ENCODE peak calls at places on chromosomes 5 and 9, in nine cellular contexts. I is PC-9, H is BJ, Z is upper lobe of right lung, N is endothelial cell, J is lower lobe of right lung, O is tibial artery, R is right atrium auricular region, V is transverse colon. K is an unnamed sample.
A peak's percentile ranks its signal among the peaks of the same experiment; 100 is the strongest.

GRCh38 chr5:145922059-145922458 is 14.3 kb upstream of the SH3RF2 start:
- DNase-seq in H (no peak), Z (no peak), O (no peak), J (no peak), N (no peak), R (no peak), V (no peak), I (no peak), K (no peak)

GRCh38 chr9:98831636-98832035 is 24.2 kb downstream of the GALNT12 start:
- DNase-seq in Z (no peak), O (no peak), J (no peak), V (no peak), I (no peak), R (no peak), N (no peak), H (no peak), K (no peak)

GRCh38 chr9:93582550-93582949 is 6.2 kb downstream of the PHF2 start:
- DNase-seq in H (no peak), V (no peak), I (no peak), J (peak; percentile 23), N (no peak), O (peak; percentile 28), R (no peak), Z (no peak), K (no peak)

GRCh38 chr9:113631093-113631765 is 167.7 kb downstream of the RGS3 start:
- DNase-seq in N (no peak), J (no peak), R (no peak), V (no peak), O (peak; percentile 43), I (no peak), H (no peak), Z (peak; percentile 47), K (no peak)

GRCh38 chr5:159854916-159855315 is 61.4 kb upstream of the ADRA1B start:
- DNase-seq in O (no peak), I (no peak), R (no peak), J (no peak), Z (no peak), V (no peak), H (no peak), N (no peak), K (no peak)

GRCh38 chr5:53503819-53504218 is 23.4 kb downstream of the FST start:
- DNase-seq in V (no peak), I (no peak), R (no peak), O (no peak), Z (no peak), N (no peak), J (no peak), H (no peak), K (no peak)

GRCh38 chr9:87885484-87886189 is 3.0 kb downstream of the SPATA31E1 start:
- DNase-seq in O (no peak), N (no peak), V (no peak), R (no peak), I (no peak), H (no peak), Z (no peak), J (no peak), K (no peak)

GRCh38 chr9:89461302-89461701 is 36.6 kb downstream of the SEMA4D start:
- DNase-seq in J (no peak), Z (peak; percentile 29), N (no peak), O (no peak), I (no peak), H (no peak), R (no peak), V (no peak), K (no peak)

GRCh38 chr9:135157856-135158571 is 70.5 kb downstream of the OLFM1 start:
- DNase-seq in J (no peak), N (no peak), R (no peak), I (no peak), V (no peak), O (no peak), Z (no peak), H (no peak), K (no peak)
- TF ChIP-seq CTCF in J (no peak), N (no peak), R (no peak), I (no peak), V (no peak), O (no peak), Z (no peak), H (no peak), K (no peak)

GRCh38 chr5:120465281-120465961 is 1.3 kb downstream of the PRR16 start:
- DNase-seq in R (no peak), N (peak; percentile 36), J (no peak), I (peak; percentile 9), V (peak; percentile 11), O (peak; percentile 75), H (no peak), Z (peak; percentile 59), K (no peak)

GRCh38 chr5:120464627-120465280 is 654 bp downstream of the PRR16 start:
- DNase-seq in N (peak; percentile 25), Z (peak; percentile 63), H (no peak), I (peak; percentile 14), O (peak; percentile 78), V (peak; percentile 23), J (no peak), R (peak; percentile 58), K (peak; percentile 34)

GRCh38 chr5:120463026-120463770 is 902 bp upstream of the PRR16 start:
- DNase-seq in J (no peak), H (no peak), Z (no peak), R (no peak), O (no peak), N (no peak), V (no peak), I (no peak), K (no peak)

GRCh38 chr5:120466337-120467006 is 2.4 kb downstream of the PRR16 start:
- DNase-seq in N (no peak), O (no peak), V (no peak), Z (no peak), I (no peak), R (no peak), J (no peak), H (no peak), K (no peak)

GRCh38 chr5:120463991-120464626 is at the start of gene PRR16:
- DNase-seq in N (peak; percentile 66), O (peak; percentile 74), I (peak; percentile 59), V (peak; percentile 13), R (no peak), Z (peak; percentile 72), H (no peak), J (no peak), K (peak; percentile 80)
- TF ChIP-seq CTCF in N (no peak), O (peak; percentile 65), I (no peak), V (no peak), R (peak; percentile 54), Z (peak; percentile 13), H (no peak), J (peak; percentile 35), K (peak; percentile 13)

GRCh38 chr5:173868096-173868879 is 19.9 kb upstream of the CPEB4 start:
- DNase-seq in Z (no peak), H (no peak), N (no peak), R (no peak), J (no peak), I (peak; percentile 72), O (no peak), V (no peak), K (peak; percentile 73)

GRCh38 chr5:173867173-173867679 is 20.9 kb upstream of the CPEB4 start:
- DNase-seq in N (no peak), V (no peak), Z (no peak), O (no peak), H (no peak), I (no peak), R (no peak), J (no peak), K (no peak)

GRCh38 chr5:173869316-173869715 is 18.8 kb upstream of the CPEB4 start:
- DNase-seq in Z (no peak), H (no peak), V (no peak), J (no peak), R (no peak), O (no peak), I (no peak), N (no peak), K (no peak)

GRCh38 chr5:173864126-173865075 is 23.7 kb upstream of the CPEB4 start:
- DNase-seq in Z (peak; percentile 69), H (no peak), R (no peak), O (no peak), J (peak; percentile 56), V (peak; percentile 57), N (no peak), I (no peak), K (peak; percentile 42)

DNA sequence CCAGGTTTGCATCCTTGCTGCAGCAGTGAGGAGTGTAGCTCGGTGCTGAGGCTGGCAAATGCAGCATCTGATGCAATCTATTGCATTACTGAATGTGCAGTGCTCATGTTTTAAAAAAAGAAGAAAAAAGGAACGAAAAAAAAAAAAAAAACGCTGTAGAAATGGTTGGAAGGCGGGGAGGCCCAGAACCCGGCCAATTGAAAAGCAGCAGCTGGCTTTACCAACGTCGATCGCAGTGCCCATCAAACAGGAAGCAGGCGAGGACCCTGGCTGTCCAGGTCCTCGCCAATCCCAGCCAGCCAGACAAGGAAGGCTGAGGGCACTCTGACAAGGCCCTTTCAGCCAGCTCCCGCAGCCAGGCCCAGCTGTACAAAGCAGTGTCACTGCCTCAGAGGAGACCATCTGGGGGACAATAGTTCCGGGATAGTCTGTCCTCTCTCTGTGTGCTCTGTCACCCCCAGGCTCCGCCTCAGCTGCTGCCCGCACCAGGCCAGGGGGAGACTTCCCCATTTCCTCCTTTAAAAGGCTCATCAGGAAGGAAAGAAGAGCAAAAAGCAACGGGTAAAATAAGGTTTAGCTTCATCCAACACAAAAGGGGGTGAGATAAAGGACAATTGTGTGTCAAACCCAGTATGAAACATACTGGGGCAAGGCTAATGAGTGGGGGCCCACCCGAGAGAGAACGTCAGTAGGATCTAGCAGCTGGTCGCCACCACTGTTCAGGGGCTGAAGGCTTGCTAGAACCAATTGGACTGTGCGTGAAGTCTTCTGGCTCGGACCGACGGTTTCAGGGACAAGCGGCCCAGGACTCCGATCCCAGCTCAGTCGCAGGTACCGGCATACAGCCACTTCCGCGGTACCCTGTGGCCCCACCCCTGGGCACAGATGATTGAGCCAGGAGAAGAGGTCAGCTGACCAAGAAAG is 21.6 kb upstream of the CPEB4 start:
- DNase-seq in J (peak; percentile 70), O (peak; percentile 67), H (no peak), V (no peak), N (no peak), R (no peak), I (no peak), Z (peak; percentile 64), K (no peak)
- TF ChIP-seq CTCF in J (no peak), O (no peak), H (no peak), V (no peak), N (no peak), R (no peak), I (no peak), Z (no peak), K (no peak)

GRCh38 chr5:87101321-87101720 is 166.4 kb upstream of the RASA1 start:
- DNase-seq in V (no peak), H (no peak), O (no peak), I (no peak), J (no peak), N (no peak), Z (no peak), R (no peak), K (no peak)

GRCh38 chr5:87103616-87104287 is 163.9 kb upstream of the RASA1 start:
- DNase-seq in N (no peak), Z (no peak), R (no peak), H (no peak), I (no peak), V (no peak), O (no peak), J (no peak), K (peak; percentile 46)

GRCh38 chr5:87105577-87105976 is 162.1 kb upstream of the RASA1 start:
- DNase-seq in N (no peak), V (no peak), O (no peak), Z (no peak), J (no peak), I (no peak), R (no peak), H (no peak), K (no peak)

GRCh38 chr5:87099967-87100366 is 167.7 kb upstream of the RASA1 start:
- DNase-seq in N (no peak), H (no peak), R (no peak), I (no peak), V (no peak), O (no peak), Z (no peak), J (no peak), K (no peak)

GRCh38 chr5:87102841-87103240 is 164.8 kb upstream of the RASA1 start:
- DNase-seq in O (no peak), I (no peak), Z (no peak), N (no peak), R (no peak), V (peak; percentile 29), J (no peak), H (no peak), K (no peak)
- TF ChIP-seq CTCF in O (no peak), I (no peak), Z (no peak), N (no peak), R (no peak), V (no peak), J (no peak), H (no peak), K (no peak)